ENCODE peak calls at places on chromosomes 4 and X, in seven cellular contexts. E, Y, J, I, Z, P and G are unnamed samples.

GRCh38 chr4:176277162-176277904 is 8.3 kb upstream of the ASB5 start:
- DNase-seq in I (peak; percentile 17), Y (peak; percentile 39), P (no peak), Z (no peak), J (peak; percentile 39), E (peak; percentile 65), G (peak; percentile 51)

GRCh38 chr4:96183630-96184029 is 343.7 kb downstream of the PDHA2 start:
- DNase-seq in J (peak; percentile 2), Y (no peak), I (no peak), P (no peak), Z (no peak), E (no peak), G (no peak)

GRCh38 chrX:40952855-40953254 is 132.4 kb upstream of the USP9X start:
- DNase-seq in Z (no peak), P (peak; percentile 26), I (no peak), E (no peak), J (no peak), Y (no peak), G (no peak)

GRCh38 chr4:127686656-127687055 is 43.5 kb upstream of the SLC25A31 start:
- DNase-seq in J (no peak), Z (no peak), E (no peak), I (no peak), P (no peak), Y (peak; percentile 45), G (no peak)

GRCh38 chr4:1207603-1208265 is 35.4 kb upstream of the SPON2 start:
- DNase-seq in I (no peak), E (no peak), P (no peak), Z (no peak), J (no peak), Y (no peak), G (peak; percentile 63)

GRCh38 chrX:103063191-103063845 is 653 bp downstream of the BEX1 start:
- DNase-seq in Y (no peak), E (peak; percentile 14), P (no peak), I (peak; percentile 7), J (peak; percentile 9), Z (no peak), G (peak; percentile 78)

GRCh38 chrX:1140236-1140681 is 72.2 kb downstream of the CRLF2 start:
- DNase-seq in Z (no peak), J (no peak), P (no peak), Y (no peak), I (no peak), E (no peak), G (no peak)

GRCh38 chr4:164997324-164997723 is 19.9 kb upstream of the TRIM61 start:
- DNase-seq in I (no peak), Z (no peak), J (peak; percentile 16), E (peak; percentile 14), P (no peak), Y (peak; percentile 40), G (no peak)

GRCh38 chrX:38260231-38260630 is 39.6 kb upstream of the SRPX start:
- DNase-seq in I (no peak), J (peak; percentile 25), Z (peak; percentile 18), E (peak; percentile 38), P (no peak), Y (peak; percentile 23), G (peak; percentile 44)

GRCh38 chr4:103011378-103012025 is 8.0 kb downstream of the SLC9B1 start:
- DNase-seq in J (no peak), E (peak; percentile 17), Y (no peak), I (no peak), P (no peak), Z (no peak), G (no peak)

GRCh38 chr4:168850016-168850415 is 160.0 kb downstream of the CBR4 start:
- DNase-seq in P (no peak), Z (no peak), I (no peak), E (no peak), J (no peak), Y (no peak), G (no peak)

GRCh38 chrX:48025561-48025960 is 18.8 kb downstream of the SPACA5 start:
- DNase-seq in J (peak; percentile 56), I (no peak), Z (no peak), Y (peak; percentile 64), E (peak; percentile 48), P (peak; percentile 28), G (peak; percentile 55)

GRCh38 chr4:148515248-148515647 is 73.0 kb upstream of the NR3C2 start:
- DNase-seq in I (no peak), P (no peak), J (no peak), Z (no peak), Y (peak; percentile 21), E (no peak), G (no peak)

GRCh38 chrX:65688403-65688881 is 21.0 kb downstream of the MSN start:
- DNase-seq in I (no peak), Y (no peak), E (no peak), P (peak; percentile 74), J (no peak), Z (no peak), G (no peak)

GRCh38 chr4:23237771-23238170 is 545.0 kb downstream of the GBA3 start:
- DNase-seq in Y (no peak), E (no peak), Z (no peak), P (no peak), I (no peak), J (no peak), G (peak; percentile 0)

GRCh38 chr4:74152841-74153240 is 5.1 kb upstream of the MTHFD2L start:
- DNase-seq in Y (no peak), Z (no peak), J (no peak), E (no peak), P (no peak), I (no peak), G (no peak)
- TF ChIP-seq SIN3A in Y (no peak), Z (no peak), J (no peak), E (no peak), P (no peak), I (no peak), G (no peak)

GRCh38 chr4:5446595-5446994 is 261.8 kb downstream of the EVC2 start:
- DNase-seq in P (no peak), J (no peak), Z (no peak), Y (no peak), E (no peak), I (no peak), G (no peak)
- TF ChIP-seq SIN3A in P (no peak), J (no peak), Z (no peak), Y (no peak), E (no peak), I (no peak), G (no peak)

GRCh38 chr4:48483777-48484493 is 792 bp downstream of the SLC10A4 start:
- DNase-seq in Z (no peak), P (no peak), Y (no peak), I (no peak), J (no peak), E (peak; percentile 30), G (peak; percentile 79)
- TF ChIP-seq SIN3A in Z (no peak), P (no peak), Y (peak; percentile 22), I (no peak), J (no peak), E (no peak), G (no peak)

GRCh38 chr4:138114434-138114833 is 127.7 kb downstream of the SLC7A11 start:
- DNase-seq in I (no peak), Z (no peak), E (no peak), Y (no peak), J (no peak), P (peak; percentile 45), G (no peak)
- TF ChIP-seq SIN3A in I (no peak), Z (no peak), E (no peak), Y (no peak), J (no peak), P (no peak), G (no peak)

DNA sequence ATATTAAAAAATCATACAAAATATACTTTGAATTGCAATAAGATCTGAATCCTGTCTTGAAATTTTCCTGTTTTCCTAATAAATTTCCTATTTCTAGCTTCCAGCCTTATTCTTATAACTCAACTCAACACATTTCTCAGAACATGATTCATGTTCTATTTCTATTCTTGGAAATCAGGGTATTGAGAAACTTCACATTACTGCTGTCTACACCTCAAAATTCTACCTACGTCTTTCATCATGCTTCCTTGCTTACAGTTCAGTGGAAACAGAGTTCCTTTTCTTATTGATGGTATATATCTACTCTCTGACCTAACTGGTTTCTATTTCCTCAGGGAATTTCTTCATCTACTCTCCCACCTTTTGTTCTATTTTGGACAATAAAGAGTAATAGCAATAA is 2139.0 kb downstream of the ARAP2 start:
- DNase-seq in E (no peak), Y (no peak), J (no peak), P (no peak), Z (no peak), I (no peak), G (no peak)
- TF ChIP-seq SIN3A in E (no peak), Y (no peak), J (no peak), P (no peak), Z (no peak), I (no peak), G (no peak)

GRCh38 chr4:6228158-6229067 is 28.1 kb upstream of the JAKMIP1 start:
- DNase-seq in E (peak; percentile 15), I (no peak), Y (no peak), J (no peak), Z (no peak), P (no peak), G (peak; percentile 15)

GRCh38 chr4:6226506-6226905 is 26.2 kb upstream of the JAKMIP1 start:
- DNase-seq in J (no peak), Y (no peak), I (no peak), E (no peak), P (no peak), Z (no peak), G (no peak)

GRCh38 chr4:6225469-6225868 is 25.1 kb upstream of the JAKMIP1 start:
- DNase-seq in Y (no peak), E (peak; percentile 35), Z (no peak), J (no peak), P (no peak), I (no peak), G (no peak)

GRCh38 chr4:6229095-6229494 is 28.7 kb upstream of the JAKMIP1 start:
- DNase-seq in I (no peak), Y (no peak), P (no peak), Z (no peak), E (no peak), J (no peak), G (peak; percentile 87)

GRCh38 chr4:6227412-6228157 is 27.2 kb upstream of the JAKMIP1 start:
- DNase-seq in Z (no peak), J (no peak), Y (no peak), P (no peak), I (no peak), E (no peak), G (no peak)
- TF ChIP-seq SIN3A in Z (no peak), J (no peak), Y (no peak), P (no peak), I (no peak), E (no peak), G (no peak)

GRCh38 chrX:115030635-115031034 is 13.2 kb upstream of the IL13RA2 start:
- DNase-seq in I (no peak), J (no peak), Z (no peak), Y (no peak), P (no peak), E (no peak), G (no peak)

GRCh38 chrX:115036029-115036428 is 18.6 kb upstream of the IL13RA2 start:
- DNase-seq in J (no peak), P (no peak), I (no peak), Z (no peak), Y (no peak), E (no peak), G (no peak)

GRCh38 chrX:115029869-115030564 is 12.6 kb upstream of the IL13RA2 start:
- DNase-seq in J (no peak), E (no peak), Z (no peak), Y (no peak), I (no peak), P (no peak), G (no peak)

GRCh38 chrX:115031989-115032388 is 14.6 kb upstream of the IL13RA2 start:
- DNase-seq in E (no peak), Y (no peak), I (no peak), J (no peak), P (no peak), Z (no peak), G (no peak)
- TF ChIP-seq SIN3A in E (no peak), Y (no peak), I (no peak), J (no peak), P (no peak), Z (no peak), G (no peak)